ENCODE peak calls at places on chromosomes 13 and 19, in six cellular contexts. K is neural crest cell, Q is fibroblast of lung, A is cardiac muscle cell, D is GM20000, E is fibroblast of the aortic adventitia. M is an unnamed sample.

GRCh38 chr19:52961981-52962380 is 700 bp downstream of the ZNF816 start:
- DNase-seq in E (no peak), D (no peak), Q (no peak), K (no peak), A (no peak), M (no peak)

GRCh38 chr19:28715157-28715556 is 497.8 kb downstream of the UQCRFS1 start:
- DNase-seq in E (no peak), Q (peak), D (no peak), A (no peak), K (no peak), M (no peak)

GRCh38 chr19:6063576-6063961 is 46.7 kb downstream of the RFX2 start:
- DNase-seq in E (no peak), A (no peak), Q (no peak), K (no peak), D (no peak), M (no peak)

GRCh38 chr19:1177322-1178114 is 3.5 kb upstream of the SBNO2 start:
- DNase-seq in E (peak), A (no peak), Q (peak), K (no peak), D (no peak), M (no peak)

GRCh38 chr13:104008075-104008474 is 941.9 kb upstream of the SLC10A2 start:
- DNase-seq in D (no peak), A (no peak), K (no peak), Q (no peak), E (no peak), M (no peak)

GRCh38 chr19:1173160-1173844 is 766 bp downstream of the SBNO2 start:
- DNase-seq in A (no peak), K (no peak), E (no peak), D (peak), Q (no peak), M (no peak)

GRCh38 chr13:54162069-54162468 is 1133.5 kb downstream of the OLFM4 start:
- DNase-seq in D (no peak), K (no peak), A (no peak), E (no peak), Q (no peak), M (no peak)

GRCh38 chr13:71801781-71802180 is 65.2 kb downstream of the DACH1 start:
- DNase-seq in A (no peak), Q (no peak), K (no peak), E (no peak), D (no peak), M (no peak)

GRCh38 chr13:110280996-110281688 is 25.8 kb downstream of the COL4A1 start:
- DNase-seq in Q (no peak), K (no peak), A (no peak), D (no peak), E (no peak), M (no peak)

GRCh38 chr19:944663-945241 is 18.9 kb downstream of the ARID3A start:
- DNase-seq in K (no peak), Q (no peak), D (no peak), A (no peak), E (no peak), M (no peak)

GRCh38 chr19:20244356-20244755 is 77.3 kb downstream of the ZNF486 start:
- DNase-seq in D (no peak), E (no peak), A (no peak), K (no peak), Q (no peak), M (no peak)

GRCh38 chr19:33039815-33040214 is 24.9 kb downstream of the RHPN2 start:
- DNase-seq in K (no peak), E (no peak), A (no peak), D (no peak), Q (no peak), M (no peak)

GRCh38 chr13:92913840-92914239 is 312.8 kb upstream of the GPC6 start:
- DNase-seq in A (no peak), K (no peak), D (no peak), Q (no peak), E (no peak), M (no peak)

GRCh38 chr13:32257649-32258048 is 57.5 kb downstream of the ZAR1L start:
- DNase-seq in Q (no peak), E (no peak), D (no peak), K (no peak), A (no peak), M (no peak)

GRCh38 chr13:37058801-37059135 is 720 bp downstream of the SUPT20H start:
- DNase-seq in K (no peak), Q (peak), A (peak), D (no peak), E (no peak), M (no peak)

GRCh38 chr13:89900104-89900760 is 1447.3 kb upstream of the MIR17HG start:
- DNase-seq in A (no peak), Q (no peak), K (no peak), E (peak), D (no peak), M (no peak)

GRCh38 chr13:93672996-93673395 is 446.4 kb downstream of the GPC6 start:
- DNase-seq in D (no peak), K (no peak), A (no peak), E (no peak), Q (no peak), M (no peak)

GRCh38 chr13:23159587-23160240 is 21.1 kb upstream of the SGCG start:
- DNase-seq in K (peak), D (peak), Q (no peak), A (no peak), E (no peak), M (peak)

GRCh38 chr19:31943305-31943704 is 402.1 kb upstream of the ZNF507 start:
- DNase-seq in A (peak), E (no peak), D (no peak), Q (no peak), K (peak), M (no peak)

GRCh38 chr19:5006201-5006600 is 37.3 kb downstream of the KDM4B start:
- DNase-seq in E (peak), A (no peak), Q (peak), D (no peak), K (no peak), M (no peak)

GRCh38 chr13:113915012-113915763 is 51.3 kb upstream of the GAS6 start:
- DNase-seq in D (no peak), A (no peak), Q (no peak), K (no peak), E (no peak), M (no peak)

GRCh38 chr19:56155124-56155687 is 14.1 kb downstream of the ZNF444 start:
- DNase-seq in Q (no peak), K (no peak), A (no peak), D (no peak), E (no peak), M (no peak)

GRCh38 chr19:2032296-2032941 is 16.9 kb upstream of the BTBD2 start:
- DNase-seq in D (no peak), Q (peak), A (no peak), E (peak), K (no peak), M (no peak)

GRCh38 chr13:52850396-52851152 is 2.1 kb upstream of the PCDH8 start:
- DNase-seq in Q (peak), K (peak), A (peak), E (peak), D (peak), M (peak)

GRCh38 chr13:29963086-29963485 is 112.7 kb upstream of the UBL3 start:
- DNase-seq in Q (no peak), K (no peak), A (no peak), D (no peak), E (no peak), M (no peak)

GRCh38 chr19:17205237-17206140 is 9.7 kb upstream of the USE1 start:
- DNase-seq in A (peak), E (peak), D (no peak), Q (peak), K (peak), M (peak)

GRCh38 chr19:29714371-29714952 is 599 bp downstream of the C19orf12 start:
- DNase-seq in E (no peak), A (no peak), Q (no peak), K (no peak), D (no peak), M (no peak)

GRCh38 chr19:27745978-27746542 is 1466.9 kb downstream of the UQCRFS1 start:
- DNase-seq in A (no peak), Q (no peak), E (no peak), K (no peak), D (no peak), M (no peak)

GRCh38 chr13:62687727-62688126 is 1272.1 kb upstream of the PCDH20 start:
- DNase-seq in Q (no peak), D (no peak), E (no peak), K (no peak), A (no peak), M (no peak)

GRCh38 chr19:12733907-12734214 is 623 bp downstream of the TRIR start:
- DNase-seq in E (no peak), Q (no peak), A (no peak), D (no peak), K (no peak), M (no peak)

GRCh38 chr19:12736854-12737665 is at the start of gene GET3:
- DNase-seq in Q (peak), K (peak), D (peak), E (peak), A (peak), M (peak)

GRCh38 chr19:12730054-12730453 is 4.4 kb downstream of the TRIR start:
- DNase-seq in Q (no peak), K (no peak), A (no peak), E (no peak), D (no peak), M (no peak)

GRCh38 chr19:12731337-12731736 is 3.1 kb downstream of the TRIR start:
- DNase-seq in A (no peak), D (no peak), Q (no peak), K (no peak), E (no peak), M (no peak)

GRCh38 chr19:12733369-12733896 is 1.1 kb downstream of the TRIR start:
- DNase-seq in K (no peak), D (peak), Q (peak), E (peak), A (no peak), M (no peak)
- TF ChIP-seq CTCF in K (peak), D (peak), Q (peak), E (peak), A (peak), M (peak)

DNA sequence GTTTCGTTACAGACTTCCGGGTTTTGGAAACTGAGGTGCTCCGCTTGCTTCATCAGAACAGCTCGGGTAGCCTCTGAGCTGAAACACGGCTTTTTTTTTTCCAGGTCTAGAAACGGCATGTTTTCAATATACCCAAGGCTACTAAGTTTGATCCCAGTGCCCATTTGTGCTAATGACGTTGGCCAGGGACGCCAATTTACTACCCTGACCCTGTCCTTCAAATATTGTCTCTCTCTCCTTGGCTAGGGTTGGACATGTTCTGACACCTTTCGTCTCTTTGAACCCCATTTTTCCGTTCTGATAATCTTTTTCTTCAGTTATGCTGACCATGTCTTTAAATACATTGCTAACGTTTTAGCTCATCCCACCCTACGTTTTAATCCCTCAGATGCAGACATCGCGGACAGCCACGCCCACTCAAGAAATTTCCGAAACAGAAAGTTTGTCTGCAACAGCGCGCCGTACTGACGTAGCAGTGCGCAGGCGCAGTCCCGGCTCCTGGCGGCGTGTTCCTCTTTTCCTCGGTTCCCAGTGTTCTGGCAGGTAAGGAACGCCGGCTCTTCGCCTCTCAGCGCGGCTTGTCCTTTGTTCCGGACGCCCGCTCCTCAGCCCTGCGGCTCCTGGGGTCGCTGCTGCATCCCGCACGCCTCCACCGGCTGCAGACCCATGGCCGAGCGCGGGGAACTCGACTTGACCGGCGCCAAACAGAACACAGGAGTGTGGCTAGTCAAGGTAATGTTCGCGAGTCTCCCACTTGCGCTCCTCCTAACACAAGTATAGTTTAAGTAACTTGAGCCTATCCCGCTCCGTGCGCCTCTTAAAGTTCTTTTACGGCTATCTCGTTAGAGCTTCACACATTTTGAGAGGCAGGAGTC is at the start of gene GTF2F2:
- DNase-seq in D (peak), Q (peak), K (peak), E (peak), A (peak), M (peak)
- TF ChIP-seq CTCF in D (no peak), Q (no peak), K (no peak), E (no peak), A (no peak), M (no peak)

DNA sequence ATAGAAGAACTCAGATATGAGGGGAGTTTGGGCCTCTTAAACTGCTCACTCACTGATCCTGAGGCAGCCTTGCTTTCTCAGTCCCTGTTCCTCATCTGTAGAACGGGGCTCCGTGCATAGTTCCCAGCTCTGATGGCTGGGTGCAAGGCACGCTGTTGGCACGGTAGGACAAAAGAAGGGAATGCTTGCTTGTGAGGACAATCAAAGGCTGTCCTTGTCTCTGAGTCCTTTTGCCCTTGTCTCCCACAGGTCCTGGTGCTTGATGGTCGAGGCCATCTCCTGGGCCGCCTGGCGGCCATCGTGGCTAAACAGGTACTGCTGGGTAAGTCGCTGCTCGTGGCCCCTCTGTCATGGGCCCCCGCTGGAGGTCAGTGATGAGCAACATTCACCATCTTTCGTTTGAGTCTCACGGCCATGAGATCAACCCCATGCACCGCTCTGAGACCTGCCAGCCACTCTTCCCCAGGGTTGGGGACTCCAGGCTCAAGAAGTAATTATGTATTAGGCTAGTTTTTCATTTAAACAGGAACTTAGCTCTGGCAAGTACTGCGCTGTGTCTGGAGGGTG is 2.3 kb downstream of the RPL13A start:
- DNase-seq in K (no peak), Q (no peak), A (no peak), E (no peak), D (no peak), M (no peak)
- TF ChIP-seq CTCF in K (no peak), Q (no peak), A (no peak), E (no peak), D (peak), M (no peak)

DNA sequence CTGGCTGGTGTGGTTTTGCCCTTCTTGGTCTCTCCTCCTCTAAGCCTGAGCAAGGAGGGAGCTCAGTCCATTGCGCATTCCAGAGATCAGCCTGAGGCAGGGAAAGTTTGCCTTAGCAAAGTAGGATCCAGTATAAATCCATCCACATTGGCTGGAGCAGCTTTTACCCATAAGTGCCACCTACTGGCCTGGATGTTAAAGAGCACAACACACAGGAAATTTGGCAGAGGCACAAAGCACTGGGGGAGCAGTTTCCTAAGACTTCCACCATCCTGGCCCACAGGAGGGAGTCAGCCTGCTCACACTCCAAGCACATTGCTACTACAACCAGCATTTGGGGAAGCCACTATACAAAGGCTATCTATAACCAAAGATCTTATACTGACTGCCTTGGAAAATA is 1124.2 kb downstream of the SLITRK1 start:
- DNase-seq in E (peak), D (peak), Q (no peak), K (no peak), A (peak), M (no peak)
- TF ChIP-seq CTCF in E (peak), D (no peak), Q (no peak), K (peak), A (peak), M (peak)

DNA sequence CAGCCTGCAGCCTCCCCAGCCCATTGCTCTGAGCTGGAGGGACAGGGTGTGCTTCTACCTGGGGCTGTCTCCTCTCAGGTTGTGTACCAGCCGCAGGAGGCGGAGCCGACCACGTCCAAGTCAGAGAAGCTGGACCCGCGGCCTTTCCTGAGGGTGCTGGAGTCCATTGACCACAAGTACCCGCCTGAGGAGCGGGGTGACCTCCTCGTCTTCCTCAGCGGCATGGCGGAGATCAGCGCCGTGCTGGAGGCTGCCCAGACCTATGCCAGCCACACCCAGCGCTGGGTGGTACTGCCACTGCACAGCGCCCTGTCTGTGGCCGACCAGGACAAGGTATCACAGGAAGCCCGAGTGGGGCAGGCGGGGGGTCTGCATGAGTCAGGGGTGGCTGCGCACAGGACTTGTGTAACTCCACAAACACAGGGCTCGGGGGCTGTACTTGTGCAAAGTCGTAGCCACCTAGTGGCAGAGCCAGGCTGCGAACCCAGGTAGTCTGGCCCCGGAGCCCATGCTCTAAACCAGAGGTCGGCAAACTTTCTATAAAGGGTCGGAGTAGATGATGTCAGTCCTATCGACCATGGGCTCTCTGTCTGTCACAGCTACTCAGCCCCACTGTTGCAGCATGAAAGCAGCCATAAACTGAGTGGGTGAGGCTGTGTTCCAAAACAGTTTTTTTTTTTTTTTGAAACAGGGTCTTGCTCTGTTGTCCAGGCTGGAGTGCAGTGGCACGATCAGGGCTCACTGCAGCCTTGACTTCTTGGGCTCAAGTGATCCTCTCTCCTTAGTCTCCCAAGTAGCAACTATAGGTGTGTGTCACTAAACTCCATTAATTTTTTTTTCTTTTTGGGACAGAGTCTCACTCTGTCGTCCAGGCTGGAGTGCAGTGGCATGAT is 8.9 kb downstream of the DHX34 start:
- DNase-seq in Q (no peak), K (no peak), D (no peak), E (no peak), A (no peak), M (no peak)
- TF ChIP-seq CTCF in Q (no peak), K (peak), D (no peak), E (peak), A (peak), M (peak)

DNA sequence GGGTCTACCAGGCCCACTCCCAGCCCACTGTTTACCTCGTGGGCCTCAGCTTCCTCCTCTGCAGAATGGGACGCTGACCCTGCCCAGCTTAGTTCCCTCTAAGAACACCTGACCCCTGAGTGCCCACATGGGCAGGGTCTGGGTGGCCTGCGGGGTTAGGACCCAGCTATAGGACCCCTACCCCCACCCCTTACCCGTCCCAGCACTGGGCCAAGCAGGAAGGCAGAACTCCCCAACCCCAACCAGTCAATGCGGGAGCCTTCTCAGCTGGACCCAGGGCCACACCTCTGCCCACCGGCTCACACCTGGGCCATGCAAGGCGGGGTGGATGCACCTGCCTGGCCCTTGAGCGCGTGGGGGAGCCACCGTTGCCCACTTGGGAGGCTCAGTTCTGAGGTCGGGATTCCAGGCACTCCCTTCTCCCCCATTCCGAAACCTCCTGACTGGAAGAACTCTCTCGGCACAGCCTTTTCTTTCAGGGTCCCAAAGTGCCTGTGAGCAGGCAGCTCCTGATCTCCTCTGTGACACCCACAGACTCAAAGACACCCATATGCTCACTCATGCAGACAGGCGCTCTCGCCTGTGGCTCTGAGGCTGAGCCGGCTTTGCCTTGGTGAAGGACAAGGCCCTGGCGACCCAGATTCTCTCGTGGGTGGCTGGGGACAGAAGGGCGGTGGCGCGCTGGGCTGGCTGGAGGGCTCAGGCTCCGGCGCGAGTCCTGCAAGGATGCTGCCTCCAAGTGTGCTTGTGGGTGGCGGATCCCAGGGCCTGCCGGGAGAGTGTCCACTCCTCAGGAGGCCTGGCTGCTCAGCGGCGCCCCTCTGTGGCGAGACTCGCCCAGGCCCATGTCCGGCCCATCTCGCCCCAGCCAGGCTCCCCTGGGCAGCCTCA is 27.9 kb upstream of the PARP4 start:
- DNase-seq in E (no peak), K (peak), Q (no peak), D (no peak), A (peak), M (no peak)
- TF ChIP-seq CTCF in E (no peak), K (peak), Q (no peak), D (no peak), A (peak), M (peak)

M was measured in progenitor cell of endocrine pancreas.